ENCODE peak calls at places on chromosomes 5 and 9, in six cellular contexts. L is tibial artery; C is fibroblast of lung; W is head of caudate nucleus; F is stimulated activated CD4-positive, alpha-beta T cell treated with anti-CD3 and anti-CD28 coated beads, TNF-alpha, amount 100 ng/mL, for 1 hour; D is M059J. R is an unnamed sample.

GRCh38 chr5:74396913-74397606 is 243.5 kb downstream of the ENC1 start:
- DNase-seq in L (no peak), C (no peak), W (no peak), F (no peak), D (no peak), R (no peak)

GRCh38 chr5:127909078-127909477 is 174.5 kb upstream of the SLC12A2 start:
- DNase-seq in L (no peak), C (peak; percentile 68), W (no peak), F (no peak), D (peak; percentile 49), R (no peak)

GRCh38 chr9:136826703-136827582 is 15.3 kb upstream of the AJM1 start:
- DNase-seq in L (no peak), C (no peak), W (no peak), F (no peak), D (no peak), R (no peak)

GRCh38 chr9:125255781-125256391 is 5.7 kb upstream of the GAPVD1 start:
- DNase-seq in L (no peak), C (peak; percentile 42), W (no peak), F (no peak), D (no peak), R (no peak)

GRCh38 chr9:126703330-126704156 is 89.8 kb downstream of the LMX1B start:
- DNase-seq in L (no peak), C (no peak), W (no peak), F (no peak), D (no peak), R (no peak)

GRCh38 chr5:77628840-77629552 is 9.5 kb downstream of the OTP start:
- DNase-seq in L (no peak), C (no peak), W (no peak), F (no peak), D (no peak), R (no peak)

GRCh38 chr9:121222524-121223171 is 21.0 kb upstream of the RAB14 start:
- DNase-seq in L (no peak), C (peak; percentile 77), W (no peak), F (no peak), D (peak; percentile 52), R (peak; percentile 23)

GRCh38 chr9:12923472-12924009 is 148.7 kb downstream of the LURAP1L start:
- DNase-seq in L (no peak), C (peak; percentile 99), W (no peak), F (no peak), D (peak; percentile 59), R (no peak)

GRCh38 chr9:86948153-86948929 is 1.0 kb upstream of the GAS1 start:
- DNase-seq in L (peak; percentile 78), C (peak; percentile 88), W (peak; percentile 86), F (peak; percentile 46), D (peak; percentile 79), R (no peak)

GRCh38 chr5:4212981-4213819 is 617.6 kb downstream of the IRX1 start:
- DNase-seq in L (no peak), C (no peak), W (no peak), F (no peak), D (no peak), R (no peak)

GRCh38 chr5:9091896-9092662 is 453.8 kb downstream of the SEMA5A start:
- DNase-seq in L (no peak), C (no peak), W (no peak), F (no peak), D (no peak), R (no peak)

GRCh38 chr9:132802121-132802795 is 75.8 kb downstream of the AK8 start:
- DNase-seq in L (no peak), C (no peak), W (no peak), F (no peak), D (no peak), R (no peak)

GRCh38 chr5:126449751-126450271 is 26.6 kb downstream of the GRAMD2B start:
- DNase-seq in L (no peak), C (peak; percentile 37), W (no peak), F (peak; percentile 11), D (peak; percentile 59), R (no peak)

GRCh38 chr5:83430130-83431010 is 41.2 kb upstream of the VCAN start:
- DNase-seq in L (peak; percentile 55), C (peak; percentile 76), W (peak; percentile 58), F (no peak), D (peak; percentile 50), R (peak; percentile 33)

GRCh38 chr5:43702815-43703214 is 99.8 kb downstream of the NNT start:
- DNase-seq in L (no peak), C (peak; percentile 45), W (no peak), F (no peak), D (no peak), R (no peak)

GRCh38 chr5:72441094-72441723 is 66.0 kb downstream of the ZNF366 start:
- DNase-seq in L (no peak), C (no peak), W (no peak), F (no peak), D (peak; percentile 48), R (no peak)

GRCh38 chr5:142644640-142645361 is 41.1 kb downstream of the FGF1 start:
- DNase-seq in L (no peak), C (peak; percentile 97), W (no peak), F (no peak), D (peak; percentile 99), R (peak; percentile 77)

GRCh38 chr5:107472620-107473064 is 198.1 kb downstream of the EFNA5 start:
- DNase-seq in L (no peak), C (no peak), W (no peak), F (no peak), D (peak; percentile 33), R (no peak)

GRCh38 chr5:79699766-79700400 is 10.2 kb downstream of the CMYA5 start:
- DNase-seq in L (no peak), C (no peak), W (no peak), F (no peak), D (no peak), R (no peak)

GRCh38 chr9:117434568-117434967 is 19.7 kb upstream of the ASTN2 start:
- DNase-seq in L (no peak), C (no peak), W (no peak), F (no peak), D (no peak), R (no peak)

GRCh38 chr9:136667940-136668760 is 5.4 kb downstream of the EGFL7 start:
- DNase-seq in L (no peak), C (no peak), W (no peak), F (no peak), D (no peak), R (no peak)

GRCh38 chr5:159198063-159199036 is 11.0 kb downstream of the RNF145 start:
- DNase-seq in L (no peak), C (no peak), W (no peak), F (no peak), D (no peak), R (no peak)

GRCh38 chr9:85213650-85214607 is 527.8 kb downstream of the AGTPBP1 start:
- DNase-seq in L (no peak), C (no peak), W (no peak), F (no peak), D (no peak), R (no peak)

R was measured in glomerular endothelial cell.